ENCODE peak calls at places on chromosomes 2 and 18, in nine cellular contexts. Z is PC-3; H is GM13976; R is stimulated activated CD4-positive, alpha-beta T cell treated with anti-CD3 and anti-CD28 coated beads, Interleukin-4, amount 100 ng/mL, for 48 hours; O is HFFc6; W is germinal center; X is activated T-cell treated with anti-CD3 and anti-CD28 coated beads for 24 hours; N is progenitor cell of endocrine pancreas; D is T-cell. A is an unnamed sample.
A peak's percentile ranks its signal among the peaks of the same experiment; 100 is the strongest.

GRCh38 chr2:218074031-218074430 is 5.0 kb downstream of the RUFY4 start:
- DNase-seq in Z (peak; percentile 25), H (peak; percentile 73), R (no peak), O (peak; percentile 30), W (peak; percentile 45), X (no peak), N (no peak), D (peak; percentile 13), A (no peak)

GRCh38 chr2:7803515-7803914 is 878.3 kb upstream of the ID2 start:
- DNase-seq in Z (no peak), H (no peak), R (no peak), O (no peak), W (no peak), X (no peak), N (no peak), D (no peak), A (no peak)

GRCh38 chr2:30325542-30326328 is 94.4 kb downstream of the LBH start:
- DNase-seq in Z (no peak), H (no peak), R (no peak), O (no peak), W (no peak), X (no peak), N (no peak), D (no peak), A (no peak)

GRCh38 chr2:83051538-83052192 is 1407.4 kb downstream of the SUCLG1 start:
- DNase-seq in Z (no peak), H (no peak), R (no peak), O (no peak), W (no peak), X (no peak), N (no peak), D (no peak), A (no peak)

GRCh38 chr18:79405781-79406575 is 10.2 kb downstream of the NFATC1 start:
- DNase-seq in Z (no peak), H (peak; percentile 93), R (peak; percentile 74), O (no peak), W (peak; percentile 95), X (peak; percentile 74), N (no peak), D (peak; percentile 96), A (peak; percentile 57)

GRCh38 chr2:240032406-240033329 is 2.4 kb upstream of the OR6B2 start:
- DNase-seq in Z (no peak), H (no peak), R (no peak), O (no peak), W (no peak), X (no peak), N (no peak), D (no peak), A (no peak)

GRCh38 chr2:75071766-75072165 is 113.3 kb downstream of the POLE4 start:
- DNase-seq in Z (no peak), H (no peak), R (no peak), O (no peak), W (no peak), X (no peak), N (no peak), D (no peak), A (no peak)

GRCh38 chr2:9297807-9298206 is 91.2 kb downstream of the ASAP2 start:
- DNase-seq in Z (no peak), H (no peak), R (no peak), O (no peak), W (no peak), X (no peak), N (no peak), D (no peak), A (peak; percentile 87)

GRCh38 chr2:25594991-25595390 is 78.4 kb downstream of the DTNB start:
- DNase-seq in Z (no peak), H (no peak), R (no peak), O (no peak), W (no peak), X (no peak), N (no peak), D (no peak), A (no peak)

GRCh38 chr2:164903944-164904343 is 51.4 kb downstream of the SLC38A11 start:
- DNase-seq in Z (peak; percentile 9), H (no peak), R (no peak), O (no peak), W (no peak), X (no peak), N (no peak), D (no peak), A (peak; percentile 22)

GRCh38 chr18:12307871-12308385 is at the start of gene TUBB6:
- DNase-seq in Z (no peak), H (peak; percentile 94), R (peak; percentile 30), O (peak; percentile 81), W (peak; percentile 54), X (peak; percentile 18), N (no peak), D (no peak), A (no peak)

GRCh38 chr2:111068435-111069058 is 52.2 kb upstream of the BCL2L11 start:
- DNase-seq in Z (peak; percentile 94), H (no peak), R (no peak), O (no peak), W (no peak), X (no peak), N (no peak), D (no peak), A (no peak)

GRCh38 chr2:30192327-30192726 is 39.0 kb upstream of the LBH start:
- DNase-seq in Z (no peak), H (no peak), R (no peak), O (no peak), W (no peak), X (no peak), N (no peak), D (no peak), A (no peak)

GRCh38 chr2:64211471-64211870 is 67.3 kb upstream of the PELI1 start:
- DNase-seq in Z (no peak), H (no peak), R (no peak), O (no peak), W (no peak), X (no peak), N (no peak), D (no peak), A (no peak)

GRCh38 chr2:174603280-174603679 is 5.7 kb upstream of the WIPF1 start:
- DNase-seq in Z (peak; percentile 46), H (no peak), R (peak; percentile 48), O (peak; percentile 70), W (peak; percentile 59), X (peak; percentile 53), N (no peak), D (peak; percentile 65), A (peak; percentile 93)

GRCh38 chr2:64237266-64237665 is 93.0 kb upstream of the PELI1 start:
- DNase-seq in Z (no peak), H (no peak), R (no peak), O (no peak), W (no peak), X (no peak), N (no peak), D (no peak), A (no peak)

GRCh38 chr2:53802617-53803115 is 15.8 kb downstream of the ERLEC1 start:
- DNase-seq in Z (no peak), H (no peak), R (no peak), O (no peak), W (no peak), X (no peak), N (no peak), D (no peak), A (no peak)

GRCh38 chr2:15591692-15592463 is at the start of gene DDX1:
- DNase-seq in Z (peak; percentile 83), H (peak; percentile 92), R (peak; percentile 73), O (peak; percentile 83), W (peak; percentile 84), X (peak; percentile 84), N (peak; percentile 69), D (peak; percentile 85), A (peak; percentile 86)

GRCh38 chr2:232503792-232504323 is 16.2 kb upstream of the ECEL1 start:
- DNase-seq in Z (no peak), H (no peak), R (no peak), O (no peak), W (no peak), X (no peak), N (no peak), D (no peak), A (no peak)

A was measured in Ammon's horn.